ENCODE peak calls at places on chromosomes 3 and 15, in four cellular contexts. I, T, L and Z are unnamed samples.

GRCh38 chr3:79027593-79027992 is 740.2 kb downstream of the ROBO1 start:
- DNase-seq in I (no peak), T (no peak), L (no peak), Z (no peak)

GRCh38 chr3:111963424-111963823 is 15.4 kb upstream of the ABHD10 start:
- DNase-seq in I (no peak), T (no peak), L (no peak), Z (peak; percentile 62)

GRCh38 chr3:102904629-102905028 is 469.8 kb downstream of the ZPLD1 start:
- DNase-seq in I (no peak), T (no peak), L (no peak), Z (no peak)

GRCh38 chr15:62952969-62953368 is 89.6 kb upstream of the TPM1 start:
- DNase-seq in I (no peak), T (no peak), L (no peak), Z (no peak)

GRCh38 chr3:48798998-48799397 is 48.7 kb downstream of the PRKAR2A start:
- DNase-seq in I (peak; percentile 16), T (no peak), L (no peak), Z (no peak)

GRCh38 chr3:141940204-141940776 is 63.8 kb downstream of the ATP1B3 start:
- DNase-seq in I (no peak), T (no peak), L (no peak), Z (peak; percentile 95)

GRCh38 chr3:126685493-126685892 is 18.5 kb upstream of the CHCHD6 start:
- DNase-seq in I (no peak), T (no peak), L (no peak), Z (no peak)

GRCh38 chr3:4350789-4351163 is 47.6 kb downstream of the SETMAR start:
- DNase-seq in I (peak; percentile 53), T (peak; percentile 69), L (no peak), Z (peak; percentile 37)

GRCh38 chr15:81419304-81419943 is 45.4 kb upstream of the TMC3 start:
- DNase-seq in I (no peak), T (no peak), L (no peak), Z (no peak)

GRCh38 chr3:107958151-107958550 is 132.7 kb downstream of the CD47 start:
- DNase-seq in I (no peak), T (no peak), L (no peak), Z (no peak)

GRCh38 chr3:10292505-10293419 is at the start of gene GHRL:
- DNase-seq in I (peak; percentile 79), T (peak; percentile 52), L (no peak), Z (no peak)

GRCh38 chr15:57213783-57214366 is 162.4 kb upstream of the CGNL1 start:
- DNase-seq in I (peak; percentile 41), T (no peak), L (no peak), Z (peak; percentile 21)

GRCh38 chr3:95899494-95899893 is 914.9 kb upstream of the EPHA6 start:
- DNase-seq in I (no peak), T (no peak), L (no peak), Z (no peak)

GRCh38 chr3:58173670-58174472 is 36.9 kb downstream of the DNASE1L3 start:
- DNase-seq in I (peak; percentile 87), T (peak; percentile 21), L (peak; percentile 81), Z (no peak)

GRCh38 chr3:33092496-33093254 is 4.3 kb downstream of the GLB1 start:
- DNase-seq in I (no peak), T (no peak), L (no peak), Z (no peak)

GRCh38 chr15:34795267-34796081 is at the start of gene ACTC1:
- DNase-seq in I (no peak), T (peak; percentile 56), L (peak; percentile 82), Z (no peak)

GRCh38 chr3:51777985-51778384 is 1.1 kb downstream of the IQCF6 start:
- DNase-seq in I (no peak), T (no peak), L (no peak), Z (no peak)

GRCh38 chr3:128499724-128500275 is 6.8 kb upstream of the GATA2 start:
- DNase-seq in I (no peak), T (no peak), L (peak; percentile 19), Z (no peak)

GRCh38 chr3:63519426-63519825 is 133.0 kb upstream of the SNTN start:
- DNase-seq in I (no peak), T (no peak), L (no peak), Z (no peak)
- TF ChIP-seq MAX in I (no peak), T (no peak), L (no peak), Z (no peak)

GRCh38 chr15:76961277-76962010 is 29.9 kb downstream of the RCN2 start:
- DNase-seq in I (no peak), T (no peak), L (no peak), Z (no peak)
- TF ChIP-seq FOSL1 in I (no peak), T (no peak), L (no peak), Z (no peak)

DNA sequence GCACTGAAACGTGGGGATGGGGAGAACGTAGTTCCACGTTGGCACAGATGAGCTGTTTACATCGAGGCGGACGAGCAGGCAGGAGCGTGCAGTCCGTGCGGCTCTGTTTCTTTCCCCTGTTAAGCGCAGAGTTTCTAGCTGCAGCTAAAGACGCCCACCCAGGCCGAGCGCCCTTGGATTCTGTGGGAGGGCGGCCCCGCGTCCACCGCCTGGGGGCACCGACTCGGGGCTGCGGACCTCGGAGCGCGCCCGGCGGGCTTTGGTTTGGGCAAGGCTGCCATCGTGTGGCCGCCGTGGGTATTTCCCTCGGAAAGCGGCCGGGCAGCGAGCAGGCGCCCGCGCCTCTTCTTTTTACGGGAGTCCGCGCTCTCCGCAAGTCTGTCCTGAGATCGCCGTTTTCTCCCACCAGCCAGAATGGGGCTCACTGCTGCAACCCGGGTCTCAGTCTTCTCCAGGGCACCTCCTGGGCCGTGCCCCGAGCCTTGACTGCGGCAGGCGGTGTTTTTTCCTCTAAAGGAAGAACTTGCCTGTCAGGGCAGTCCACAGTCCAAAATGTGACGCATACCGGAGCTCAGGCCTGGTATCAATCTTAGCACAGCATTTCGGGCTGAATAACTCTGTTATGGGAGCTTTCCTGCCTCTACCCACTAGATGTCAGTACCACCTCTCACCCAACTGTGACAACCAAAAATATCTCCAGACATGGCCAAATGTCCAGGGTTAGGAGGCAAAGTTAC is 219.9 kb upstream of the IGF1R start:
- DNase-seq in I (peak; percentile 57), T (peak; percentile 80), L (peak; percentile 97), Z (peak; percentile 48)
- TF ChIP-seq MAX in I (peak; percentile 21), T (no peak), L (no peak), Z (no peak)

GRCh38 chr3:195172285-195172684 is 98.7 kb downstream of the XXYLT1 start:
- DNase-seq in I (no peak), T (no peak), L (no peak), Z (no peak)
- TF ChIP-seq FOSL1 in I (no peak), T (no peak), L (no peak), Z (no peak)

GRCh38 chr15:68187559-68187958 is 17.6 kb downstream of the CALML4 start:
- DNase-seq in I (no peak), T (no peak), L (no peak), Z (no peak)
- TF ChIP-seq MAX in I (no peak), T (no peak), L (no peak), Z (no peak)

DNA sequence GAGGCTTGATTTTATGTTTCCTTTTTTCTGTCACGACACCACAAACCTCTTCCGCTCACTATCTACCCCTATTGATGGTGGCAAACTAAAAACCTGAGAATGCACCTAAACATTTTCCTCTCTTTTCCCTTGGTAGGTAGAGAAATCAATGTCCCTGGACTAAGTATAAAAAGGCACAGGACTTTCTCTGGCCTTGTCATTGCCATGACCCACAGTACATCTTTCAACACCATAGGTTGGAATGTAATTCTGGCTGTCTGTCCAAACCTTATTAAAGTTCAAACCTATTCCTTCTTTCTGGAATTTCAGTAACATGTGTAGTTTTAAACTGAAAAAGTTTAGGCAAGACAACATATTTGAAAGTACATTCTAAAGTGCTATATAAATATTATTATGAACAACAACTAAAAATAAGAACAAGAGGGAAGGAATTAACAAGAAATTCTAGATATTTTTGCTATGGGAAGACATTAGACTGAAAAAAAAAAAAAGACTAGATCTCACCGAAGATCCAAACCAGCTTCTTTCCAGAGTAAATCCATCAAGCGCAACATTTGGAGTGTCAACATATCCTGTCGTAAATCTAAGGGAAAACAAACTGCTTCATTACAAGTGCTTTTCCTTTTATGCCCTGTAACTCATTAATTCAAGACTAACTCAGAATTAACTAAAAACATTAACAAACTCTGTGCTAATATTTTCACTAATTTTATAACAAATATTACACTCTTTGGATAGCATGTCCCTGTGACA is 73.1 kb downstream of the FAIM start:
- DNase-seq in I (no peak), T (no peak), L (no peak), Z (no peak)
- TF ChIP-seq FOSL1 in I (no peak), T (no peak), L (no peak), Z (no peak)

GRCh38 chr3:69442771-69443197 is 56.9 kb upstream of the FRMD4B start:
- DNase-seq in I (no peak), T (no peak), L (no peak), Z (no peak)
- TF ChIP-seq MAX in I (no peak), T (no peak), L (no peak), Z (no peak)

DNA sequence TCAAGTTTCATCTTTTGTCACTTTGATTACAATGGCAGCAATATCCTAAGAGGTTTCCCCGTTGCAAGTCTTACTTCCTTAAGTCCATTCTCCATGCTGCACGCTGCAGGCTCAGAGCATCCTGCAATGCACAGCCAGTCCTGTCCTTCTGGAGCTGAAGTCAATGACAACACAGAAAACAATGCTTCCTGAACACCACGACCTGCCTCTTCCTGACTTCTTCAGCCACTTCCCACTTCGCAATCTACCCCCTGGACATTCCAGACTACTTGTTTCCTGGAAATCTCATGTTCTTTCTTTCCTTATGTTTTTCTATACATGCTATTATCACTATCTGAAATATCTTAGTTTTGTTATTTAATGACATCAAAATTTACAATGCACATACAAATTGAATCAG is 113.6 kb upstream of the PRTG start:
- DNase-seq in I (no peak), T (no peak), L (no peak), Z (no peak)
- TF ChIP-seq FOSL1 in I (no peak), T (no peak), L (no peak), Z (no peak)